ENCODE peak calls at places on chromosome 15, in nine cellular contexts. H is astrocyte of the spinal cord; Q is uterus; W is BJ; B is colonic mucosa; Z is ascending aorta; J is A549; N is CD8-positive, alpha-beta memory T cell; R is H7. U is an unnamed sample.

GRCh38 chr15:82916161-82916952 is 36.2 kb downstream of the HOMER2 start:
- DNase-seq in J (no peak), N (no peak), B (no peak), H (no peak), Z (no peak), Q (no peak), R (no peak), W (no peak), U (no peak)

GRCh38 chr15:95440712-95441111 is 889.8 kb upstream of the NR2F2 start:
- DNase-seq in R (no peak), Q (no peak), H (no peak), Z (no peak), J (no peak), B (no peak), W (no peak), N (no peak), U (no peak)

GRCh38 chr15:33069161-33069560 is 125.4 kb downstream of the FMN1 start:
- DNase-seq in Q (no peak), Z (no peak), J (no peak), W (no peak), R (no peak), H (no peak), N (no peak), B (no peak), U (no peak)

GRCh38 chr15:99074446-99074845 is 30.4 kb upstream of the SYNM start:
- DNase-seq in Z (no peak), W (no peak), R (no peak), Q (no peak), H (no peak), J (no peak), N (no peak), B (no peak), U (no peak)

GRCh38 chr15:34330279-34330678 is 7.3 kb downstream of the SLC12A6 start:
- DNase-seq in N (no peak), H (no peak), J (no peak), W (no peak), Q (no peak), B (no peak), Z (no peak), R (no peak), U (no peak)

GRCh38 chr15:77682564-77682963 is 49.9 kb upstream of the LINGO1 start:
- DNase-seq in Q (no peak), J (no peak), Z (no peak), R (no peak), N (no peak), W (no peak), H (no peak), B (no peak), U (no peak)

GRCh38 chr15:85800460-85801123 is 5.9 kb upstream of the KLHL25 start:
- DNase-seq in N (no peak), W (no peak), H (peak), Q (no peak), B (peak), R (peak), J (peak), Z (no peak), U (no peak)

GRCh38 chr15:67225336-67225735 is 29.1 kb downstream of the AAGAB start:
- DNase-seq in W (peak), R (no peak), Q (no peak), H (peak), B (no peak), Z (no peak), N (no peak), J (no peak), U (no peak)

GRCh38 chr15:76439542-76439941 is 103.0 kb downstream of the ISL2 start:
- DNase-seq in Z (no peak), H (no peak), N (no peak), B (no peak), W (no peak), J (no peak), R (peak), Q (no peak), U (no peak)

GRCh38 chr15:33395841-33396240 is 85.1 kb downstream of the RYR3 start:
- DNase-seq in N (no peak), R (no peak), B (no peak), Q (no peak), J (no peak), Z (no peak), W (no peak), H (no peak), U (no peak)

GRCh38 chr15:75307778-75308390 is 25.2 kb downstream of the GOLGA6D start:
- DNase-seq in R (peak), N (no peak), H (no peak), B (peak), Z (no peak), Q (no peak), W (no peak), J (peak), U (peak)

GRCh38 chr15:26628879-26629529 is 143.9 kb downstream of the GABRB3 start:
- DNase-seq in W (no peak), Q (peak), B (peak), J (peak), H (no peak), Z (no peak), N (no peak), R (peak), U (no peak)

GRCh38 chr15:75043509-75044257 is 20.3 kb downstream of the PPCDC start:
- DNase-seq in J (no peak), Z (peak), R (no peak), Q (peak), N (no peak), H (peak), B (peak), W (peak), U (peak)

GRCh38 chr15:73965094-73965729 is 26.9 kb downstream of the STOML1 start:
- DNase-seq in B (no peak), W (no peak), Q (no peak), J (no peak), H (no peak), R (peak), Z (no peak), N (no peak), U (peak)

GRCh38 chr15:70023769-70024491 is 73.8 kb downstream of the TLE3 start:
- DNase-seq in B (no peak), H (peak), R (no peak), J (no peak), W (peak), N (no peak), Z (peak), Q (peak), U (no peak)

GRCh38 chr15:66476535-66476934 is 21.0 kb downstream of the SNAPC5 start:
- DNase-seq in Z (no peak), N (no peak), J (no peak), B (no peak), Q (no peak), R (no peak), H (no peak), W (no peak), U (no peak)

GRCh38 chr15:29106116-29106515 is 163.5 kb downstream of the NSMCE3 start:
- DNase-seq in B (no peak), R (no peak), Q (no peak), J (no peak), N (no peak), H (no peak), W (no peak), Z (no peak), U (no peak)

GRCh38 chr15:85048430-85048829 is 66.8 kb downstream of the PDE8A start:
- DNase-seq in W (no peak), J (no peak), H (peak), N (no peak), Z (no peak), Q (no peak), B (no peak), R (no peak), U (no peak)

GRCh38 chr15:98731712-98732450 is 83.5 kb downstream of the IGF1R start:
- DNase-seq in B (no peak), N (no peak), R (no peak), Q (no peak), J (no peak), H (no peak), Z (no peak), W (no peak), U (no peak)

GRCh38 chr15:93190238-93190637 is 101.2 kb upstream of the RGMA start:
- DNase-seq in R (no peak), B (no peak), H (no peak), W (no peak), Q (no peak), Z (no peak), N (no peak), J (no peak), U (no peak)
- H3K4me3 ChIP-seq in R (no peak), B (no peak), H (no peak), W (no peak), Q (no peak), Z (no peak), N (no peak), J (no peak), U (no peak)

GRCh38 chr15:52879145-52879544 is 89.0 kb upstream of the ONECUT1 start:
- DNase-seq in Z (no peak), Q (no peak), W (no peak), H (no peak), J (no peak), R (no peak), B (no peak), N (no peak), U (no peak)
- H3K4me3 ChIP-seq in Z (no peak), Q (no peak), W (no peak), H (no peak), J (no peak), R (no peak), B (no peak), N (no peak), U (no peak)

GRCh38 chr15:57388199-57388863 is 12.0 kb downstream of the CGNL1 start:
- DNase-seq in H (no peak), N (no peak), Z (no peak), J (no peak), Q (peak), B (no peak), R (no peak), W (no peak), U (no peak)
- H3K4me3 ChIP-seq in H (no peak), N (no peak), Z (no peak), J (no peak), Q (no peak), B (no peak), R (peak), W (no peak), U (no peak)

DNA sequence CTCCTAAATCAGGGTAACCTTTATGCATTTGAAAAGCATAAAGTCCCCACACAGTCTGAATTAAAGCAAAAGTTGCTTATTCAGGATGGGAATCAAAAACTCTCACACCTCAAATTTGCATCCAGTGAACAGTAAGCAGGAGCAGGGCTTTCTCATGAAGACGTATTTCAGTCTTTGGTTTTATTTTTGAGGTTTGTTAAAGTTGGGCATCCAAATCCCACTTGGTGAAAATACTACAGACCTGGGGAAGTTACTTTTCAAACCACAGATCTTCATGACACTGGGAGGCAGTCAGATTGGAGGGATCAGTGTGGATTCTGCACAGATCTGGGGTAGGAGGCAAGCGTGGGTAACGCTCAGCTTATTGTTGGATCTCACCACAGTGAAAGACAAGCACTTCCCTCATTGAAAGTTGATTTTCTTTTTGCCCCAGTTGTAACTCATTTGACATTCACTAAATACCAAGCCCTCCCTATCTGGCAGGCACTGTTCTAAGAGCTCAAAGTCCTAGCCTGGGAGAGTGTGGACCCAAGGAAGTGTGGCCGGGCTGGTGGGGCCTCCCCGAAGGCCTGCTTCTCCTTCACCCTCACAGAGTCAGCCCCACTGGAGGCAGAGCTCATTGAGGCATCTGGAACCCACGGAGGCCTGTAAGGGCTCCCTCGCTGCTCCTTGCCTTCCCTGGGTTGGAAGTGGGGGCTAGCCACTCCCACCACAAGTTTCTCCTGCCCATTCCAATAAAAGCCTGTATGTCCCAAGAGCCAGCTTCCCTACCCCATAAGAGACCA is 783 bp upstream of the ISG20 start:
- DNase-seq in R (no peak), B (no peak), W (no peak), J (no peak), H (no peak), Q (no peak), Z (no peak), N (no peak), U (no peak)
- H3K4me3 ChIP-seq in R (peak), B (peak), W (peak), J (peak), H (peak), Q (peak), Z (peak), N (peak), U (peak)

GRCh38 chr15:51846463-51847230 is 17.2 kb downstream of the TMOD3 start:
- DNase-seq in H (peak), Z (no peak), R (no peak), W (no peak), J (no peak), N (peak), B (no peak), Q (no peak), U (no peak)
- H3K4me3 ChIP-seq in H (no peak), Z (no peak), R (no peak), W (no peak), J (peak), N (no peak), B (no peak), Q (no peak), U (no peak)

DNA sequence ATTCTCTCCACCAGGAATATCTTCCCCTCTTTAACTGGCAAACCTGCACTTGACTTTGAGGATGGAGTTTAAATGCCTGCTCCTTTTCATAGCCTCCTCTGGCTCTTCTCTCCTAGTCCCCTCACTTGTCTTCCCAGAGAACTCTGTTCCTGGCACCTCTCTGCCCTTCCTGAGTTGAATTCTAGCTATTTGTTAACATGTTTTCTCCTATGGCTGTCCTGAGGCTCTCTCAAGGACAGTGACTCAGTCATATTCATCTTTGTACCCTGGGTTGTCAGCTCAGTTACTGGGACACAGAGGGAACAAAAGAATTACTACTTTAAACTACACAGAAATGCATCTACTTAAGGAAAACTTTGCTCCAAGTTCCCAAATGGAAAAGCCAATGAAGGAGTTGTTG is 365.1 kb upstream of the ICE2 start:
- DNase-seq in W (no peak), B (no peak), N (no peak), H (no peak), Z (no peak), Q (no peak), J (no peak), R (no peak), U (no peak)
- H3K4me3 ChIP-seq in W (no peak), B (no peak), N (peak), H (no peak), Z (no peak), Q (no peak), J (no peak), R (no peak), U (no peak)

GRCh38 chr15:38843736-38844590 is 279.3 kb upstream of the RASGRP1 start:
- DNase-seq in H (no peak), Z (no peak), Q (no peak), J (no peak), N (no peak), R (peak), W (peak), B (no peak), U (no peak)
- H3K4me3 ChIP-seq in H (no peak), Z (no peak), Q (no peak), J (no peak), N (no peak), R (no peak), W (no peak), B (no peak), U (no peak)

DNA sequence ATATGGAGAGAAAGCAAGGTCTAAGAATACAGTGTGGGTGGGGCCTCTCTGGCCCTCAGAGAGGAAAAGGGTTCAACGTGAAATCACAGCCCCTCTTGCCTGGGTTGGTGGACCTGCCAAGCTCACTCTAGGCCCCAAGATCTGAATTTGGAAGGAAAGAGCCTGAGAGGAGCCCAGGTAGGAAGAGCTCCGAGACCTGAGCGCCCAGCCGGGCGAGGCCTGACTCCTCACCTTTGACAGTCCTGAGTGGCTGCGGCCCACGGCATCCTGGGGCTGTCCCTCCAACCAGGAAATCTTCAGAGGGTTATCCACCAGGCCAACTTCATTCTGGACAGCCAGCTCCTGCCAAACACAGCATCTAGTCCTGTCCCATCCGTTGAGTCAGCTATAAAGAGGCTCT is 3.7 kb downstream of the C15orf62 start:
- DNase-seq in B (no peak), Z (no peak), W (no peak), J (no peak), Q (no peak), R (peak), N (no peak), H (no peak), U (no peak)
- H3K4me3 ChIP-seq in B (no peak), Z (no peak), W (no peak), J (no peak), Q (no peak), R (no peak), N (no peak), H (no peak), U (no peak)